ENCODE peak calls at places on chromosome 20, in four cellular contexts. V is hepatocyte; I is amniotic stem cell; J is CD4-positive, CD25-positive, alpha-beta regulatory T cell. C is an unnamed sample.
A peak's percentile ranks its signal among the peaks of the same experiment; 100 is the strongest.

GRCh38 chr20:52965819-52966218 is 6.3 kb upstream of the TSHZ2 start:
- DNase-seq in V (no peak), I (no peak), J (no peak), C (no peak)

GRCh38 chr20:1122388-1123315 is 4.2 kb downstream of the PSMF1 start:
- DNase-seq in J (no peak), V (peak; percentile 44), I (no peak), C (peak; percentile 49)

GRCh38 chr20:25695532-25696383 is 895 bp downstream of the ZNF337 start:
- DNase-seq in I (no peak), J (no peak), V (peak; percentile 14), C (no peak)

GRCh38 chr20:20956586-20956985 is 149.6 kb downstream of the LINC00237 start:
- DNase-seq in V (no peak), J (no peak), I (no peak), C (no peak)

GRCh38 chr20:51507357-51508036 is 35.0 kb downstream of the NFATC2 start:
- DNase-seq in J (no peak), V (no peak), I (no peak), C (no peak)

GRCh38 chr20:43744966-43745733 is 18.3 kb upstream of the GTSF1L start:
- DNase-seq in J (no peak), I (no peak), V (no peak), C (no peak)

GRCh38 chr20:47346172-47346571 is 10.3 kb downstream of the ZMYND8 start:
- DNase-seq in I (no peak), V (no peak), J (no peak), C (no peak)

GRCh38 chr20:24918579-24919566 is 30.2 kb upstream of the CST7 start:
- DNase-seq in I (no peak), J (no peak), V (no peak), C (no peak)

GRCh38 chr20:49785851-49786174 is 26.8 kb upstream of the SLC9A8 start:
- DNase-seq in V (no peak), I (no peak), J (no peak), C (no peak)

GRCh38 chr20:57167292-57167655 is 99.2 kb downstream of the BMP7 start:
- DNase-seq in J (no peak), I (no peak), V (no peak), C (no peak)

GRCh38 chr20:57117296-57117695 is 149.1 kb downstream of the BMP7 start:
- DNase-seq in I (no peak), V (no peak), J (no peak), C (no peak)

GRCh38 chr20:1489764-1490436 is 1.3 kb downstream of the SIRPB2 start:
- DNase-seq in J (no peak), V (no peak), I (no peak), C (no peak)

GRCh38 chr20:63857751-63858392 is 3.4 kb upstream of the ABHD16B start:
- DNase-seq in V (no peak), J (no peak), I (no peak), C (peak; percentile 56)

GRCh38 chr20:8875586-8875985 is 193.3 kb upstream of the PLCB4 start:
- DNase-seq in I (no peak), V (no peak), J (no peak), C (no peak)

GRCh38 chr20:36086767-36087166 is 67.8 kb upstream of the EPB41L1 start:
- DNase-seq in J (no peak), I (no peak), V (no peak), C (no peak)

GRCh38 chr20:3276400-3277015 is 37.5 kb upstream of the SLC4A11 start:
- DNase-seq in V (peak; percentile 25), J (no peak), I (no peak), C (no peak)

GRCh38 chr20:7113577-7114466 is 346.3 kb downstream of the BMP2 start:
- DNase-seq in J (no peak), V (peak; percentile 73), I (no peak), C (peak; percentile 50)

GRCh38 chr20:5710551-5710950 is 39.6 kb upstream of the SHLD1 start:
- DNase-seq in J (no peak), V (no peak), I (no peak), C (no peak)

GRCh38 chr20:43938932-43939761 is 24.5 kb downstream of the TOX2 start:
- DNase-seq in J (no peak), I (peak; percentile 97), V (peak; percentile 72), C (peak; percentile 78)

GRCh38 chr20:54122681-54123586 is 50.9 kb downstream of the CYP24A1 start:
- DNase-seq in V (no peak), J (no peak), I (no peak), C (no peak)

GRCh38 chr20:6265204-6265904 is 142.5 kb upstream of the FERMT1 start:
- DNase-seq in V (peak; percentile 74), J (no peak), I (peak; percentile 9), C (no peak)

GRCh38 chr20:37198962-37199660 is 19.8 kb upstream of the MROH8 start:
- DNase-seq in I (no peak), J (no peak), V (no peak), C (no peak)

GRCh38 chr20:50339196-50339901 is 148.7 kb downstream of the CEBPB start:
- DNase-seq in I (peak; percentile 24), V (no peak), J (no peak), C (no peak)

GRCh38 chr20:10609726-10610125 is 64.1 kb downstream of the JAG1 start:
- DNase-seq in J (no peak), V (no peak), I (no peak), C (no peak)

GRCh38 chr20:51531141-51531710 is 11.3 kb downstream of the NFATC2 start:
- DNase-seq in I (no peak), V (no peak), J (peak; percentile 59), C (no peak)

GRCh38 chr20:19552144-19552895 is 205.7 kb upstream of the RIN2 start:
- DNase-seq in I (no peak), J (no peak), V (peak; percentile 75), C (no peak)

GRCh38 chr20:60148885-60149284 is 190.7 kb downstream of the CDH26 start:
- DNase-seq in V (no peak), I (no peak), J (no peak), C (no peak)

GRCh38 chr20:59948828-59949720 is 8.9 kb downstream of the FAM217B start:
- DNase-seq in J (peak; percentile 16), V (peak; percentile 69), I (peak; percentile 30), C (no peak)

GRCh38 chr20:4471221-4471620 is 250.5 kb upstream of the PRND start:
- DNase-seq in I (no peak), V (no peak), J (no peak), C (no peak)

GRCh38 chr20:47227119-47227518 is 129.4 kb downstream of the ZMYND8 start:
- DNase-seq in V (no peak), J (no peak), I (no peak), C (no peak)

GRCh38 chr20:50982372-50982771 is 23.8 kb downstream of the MOCS3 start:
- DNase-seq in I (peak; percentile 60), J (no peak), V (peak; percentile 70), C (no peak)

GRCh38 chr20:64226686-64227576 is 28.6 kb upstream of the PCMTD2 start:
- DNase-seq in J (no peak), V (no peak), I (no peak), C (peak; percentile 33)

GRCh38 chr20:34491226-34491931 is 24.8 kb upstream of the DYNLRB1 start:
- DNase-seq in I (no peak), J (no peak), V (no peak), C (no peak)

GRCh38 chr20:17951323-17951722 is 17.3 kb downstream of the SNX5 start:
- DNase-seq in I (no peak), V (no peak), J (no peak), C (no peak)

GRCh38 chr20:31542201-31542842 is 28.1 kb downstream of the HM13 start:
- DNase-seq in I (no peak), V (no peak), J (no peak), C (no peak)

GRCh38 chr20:19435820-19436219 is 223.4 kb downstream of the SLC24A3 start:
- DNase-seq in V (no peak), J (no peak), I (no peak), C (no peak)

GRCh38 chr20:50245561-50246366 is 55.1 kb downstream of the CEBPB start:
- DNase-seq in J (no peak), I (peak; percentile 50), V (peak; percentile 58), C (no peak)

GRCh38 chr20:62055106-62055861 is 10.4 kb downstream of the TAF4 start:
- DNase-seq in J (no peak), V (no peak), I (no peak), C (no peak)

GRCh38 chr20:7272512-7272911 is 505.0 kb downstream of the BMP2 start:
- DNase-seq in J (no peak), I (no peak), V (no peak), C (no peak)

C was measured in Right ventricle myocardium superior.